ENCODE peak calls at places on chromosomes 7 and 10, in six cellular contexts. N, Q, V, F, Z and O are unnamed samples.

GRCh38 chr10:49615721-49616120 is 1.9 kb downstream of the CHAT start:
- DNase-seq in N (no peak), Q (no peak), V (no peak), F (no peak), Z (no peak), O (peak; percentile 5)

GRCh38 chr10:120543291-120543690 is 86.3 kb downstream of the PLPP4 start:
- DNase-seq in N (no peak), Q (no peak), V (no peak), F (no peak), Z (no peak), O (no peak)

GRCh38 chr10:69741252-69741651 is 60.5 kb upstream of the COL13A1 start:
- DNase-seq in N (no peak), Q (no peak), V (no peak), F (no peak), Z (no peak), O (no peak)

GRCh38 chr10:124994573-124995473 is 52.9 kb downstream of the ZRANB1 start:
- DNase-seq in N (no peak), Q (no peak), V (no peak), F (no peak), Z (no peak), O (peak; percentile 4)

GRCh38 chr10:7635431-7636125 is 31.2 kb downstream of the ITIH5 start:
- DNase-seq in N (no peak), Q (no peak), V (no peak), F (peak; percentile 41), Z (no peak), O (peak; percentile 46)

GRCh38 chr10:1631282-1631681 is 106.0 kb downstream of the ADARB2 start:
- DNase-seq in N (no peak), Q (no peak), V (no peak), F (no peak), Z (no peak), O (no peak)

GRCh38 chr10:26881600-26882331 is 21.0 kb upstream of the ABI1 start:
- DNase-seq in N (no peak), Q (peak; percentile 69), V (peak; percentile 58), F (no peak), Z (peak; percentile 24), O (no peak)

GRCh38 chr7:92226981-92227380 is 18.7 kb downstream of the KRIT1 start:
- DNase-seq in N (no peak), Q (no peak), V (no peak), F (no peak), Z (no peak), O (no peak)

GRCh38 chr10:102230264-102230860 is 4.3 kb downstream of the ELOVL3 start:
- DNase-seq in N (no peak), Q (peak; percentile 91), V (no peak), F (no peak), Z (peak; percentile 48), O (peak; percentile 85)

GRCh38 chr7:104252409-104253134 is 44.8 kb upstream of the ORC5 start:
- DNase-seq in N (no peak), Q (peak; percentile 16), V (peak; percentile 12), F (no peak), Z (no peak), O (no peak)

GRCh38 chr7:72710983-72711382 is 117.0 kb downstream of the TYW1B start:
- DNase-seq in N (no peak), Q (no peak), V (no peak), F (no peak), Z (peak; percentile 54), O (no peak)

GRCh38 chr7:54397836-54398612 is 144.2 kb upstream of the VSTM2A start:
- DNase-seq in N (no peak), Q (no peak), V (no peak), F (no peak), Z (no peak), O (no peak)

GRCh38 chr10:106285199-106285598 is 879.3 kb downstream of the SORCS1 start:
- DNase-seq in N (no peak), Q (no peak), V (no peak), F (no peak), Z (no peak), O (no peak)

GRCh38 chr10:24783504-24783903 is 59.8 kb upstream of the ARHGAP21 start:
- DNase-seq in N (no peak), Q (no peak), V (no peak), F (no peak), Z (no peak), O (no peak)

GRCh38 chr7:98352621-98353020 is 48.3 kb downstream of the BAIAP2L1 start:
- DNase-seq in N (no peak), Q (no peak), V (no peak), F (no peak), Z (no peak), O (no peak)

GRCh38 chr10:16547973-16548372 is 26.3 kb upstream of the C1QL3 start:
- DNase-seq in N (no peak), Q (no peak), V (no peak), F (no peak), Z (no peak), O (no peak)

GRCh38 chr10:16545126-16545736 is 23.6 kb upstream of the C1QL3 start:
- DNase-seq in N (no peak), Q (peak; percentile 6), V (peak; percentile 13), F (no peak), Z (peak; percentile 24), O (no peak)
- TF ChIP-seq ATF3 in N (no peak), Q (no peak), V (no peak), F (no peak), Z (no peak), O (no peak)

DNA sequence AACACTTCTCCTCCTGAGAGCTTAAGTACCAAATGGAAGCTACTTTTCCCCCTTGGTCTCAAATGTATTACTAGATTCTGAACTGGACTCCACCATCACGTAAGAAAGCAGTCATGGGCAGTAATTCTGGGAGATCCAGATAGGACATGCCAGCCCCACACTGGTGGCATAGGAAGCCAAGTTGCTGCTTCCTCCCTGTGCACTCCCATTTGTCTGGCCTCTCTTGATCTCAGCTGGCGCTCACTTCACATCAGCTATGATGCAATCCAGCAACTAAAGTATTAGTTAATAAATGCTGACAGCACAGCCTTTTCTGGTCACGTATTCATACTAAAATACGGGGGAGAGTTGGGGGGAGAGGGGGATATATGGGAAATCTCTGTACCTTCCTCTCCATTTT is 3.4 kb upstream of the IL6 start:
- DNase-seq in N (no peak), Q (no peak), V (no peak), F (no peak), Z (no peak), O (no peak)
- TF ChIP-seq ATF3 in N (no peak), Q (no peak), V (no peak), F (no peak), Z (no peak), O (no peak)

GRCh38 chr7:28847176-28847575 is 111.0 kb downstream of the TRIL start:
- DNase-seq in N (no peak), Q (no peak), V (no peak), F (no peak), Z (no peak), O (no peak)
- TF ChIP-seq ATF3 in N (no peak), Q (no peak), V (no peak), F (no peak), Z (no peak), O (no peak)

GRCh38 chr10:60043561-60043960 is 137.2 kb upstream of the CCDC6 start:
- DNase-seq in N (no peak), Q (no peak), V (no peak), F (no peak), Z (no peak), O (no peak)

GRCh38 chr10:60042262-60042661 is 135.9 kb upstream of the CCDC6 start:
- DNase-seq in N (no peak), Q (no peak), V (no peak), F (no peak), Z (no peak), O (no peak)

GRCh38 chr10:60040003-60040662 is 133.8 kb upstream of the CCDC6 start:
- DNase-seq in N (no peak), Q (no peak), V (no peak), F (no peak), Z (no peak), O (no peak)

GRCh38 chr10:60042959-60043358 is 136.6 kb upstream of the CCDC6 start:
- DNase-seq in N (no peak), Q (no peak), V (no peak), F (no peak), Z (no peak), O (no peak)

GRCh38 chr10:60041489-60042133 is 135.3 kb upstream of the CCDC6 start:
- DNase-seq in N (no peak), Q (no peak), V (no peak), F (no peak), Z (no peak), O (no peak)
- TF ChIP-seq ATF3 in N (no peak), Q (no peak), V (no peak), F (no peak), Z (no peak), O (no peak)

GRCh38 chr10:127293640-127294039 is 97.2 kb upstream of the INSYN2A start:
- DNase-seq in N (no peak), Q (no peak), V (no peak), F (no peak), Z (no peak), O (no peak)
- TF ChIP-seq ATF3 in N (no peak), Q (no peak), V (no peak), F (no peak), Z (no peak), O (no peak)

DNA sequence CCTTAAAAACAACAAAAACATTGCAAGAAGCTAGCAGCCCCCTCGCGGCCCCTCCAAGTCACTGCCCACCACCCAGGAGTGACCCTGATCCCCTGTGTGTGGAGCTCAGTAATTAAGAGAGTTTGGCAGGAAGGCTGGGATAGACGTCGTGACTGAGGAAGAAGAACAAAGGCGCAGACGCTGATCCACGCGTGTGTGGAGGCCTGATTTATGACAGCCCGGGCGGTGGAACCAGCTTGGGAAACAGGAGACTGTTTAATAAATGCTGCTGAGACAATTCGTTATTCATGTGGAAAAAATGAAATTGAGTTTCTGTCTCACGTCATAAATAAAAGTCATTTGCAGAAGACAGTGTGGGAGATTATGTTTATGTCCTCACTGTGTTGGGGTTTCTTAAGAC is 130.8 kb downstream of the ELFN1 start:
- DNase-seq in N (no peak), Q (no peak), V (no peak), F (no peak), Z (no peak), O (no peak)
- TF ChIP-seq ATF3 in N (no peak), Q (no peak), V (no peak), F (no peak), Z (no peak), O (no peak)

GRCh38 chr10:114714281-114714741 is 56.2 kb upstream of the ABLIM1 start:
- DNase-seq in N (no peak), Q (no peak), V (peak; percentile 81), F (no peak), Z (no peak), O (no peak)
- TF ChIP-seq ATF3 in N (no peak), Q (no peak), V (no peak), F (no peak), Z (no peak), O (no peak)

DNA sequence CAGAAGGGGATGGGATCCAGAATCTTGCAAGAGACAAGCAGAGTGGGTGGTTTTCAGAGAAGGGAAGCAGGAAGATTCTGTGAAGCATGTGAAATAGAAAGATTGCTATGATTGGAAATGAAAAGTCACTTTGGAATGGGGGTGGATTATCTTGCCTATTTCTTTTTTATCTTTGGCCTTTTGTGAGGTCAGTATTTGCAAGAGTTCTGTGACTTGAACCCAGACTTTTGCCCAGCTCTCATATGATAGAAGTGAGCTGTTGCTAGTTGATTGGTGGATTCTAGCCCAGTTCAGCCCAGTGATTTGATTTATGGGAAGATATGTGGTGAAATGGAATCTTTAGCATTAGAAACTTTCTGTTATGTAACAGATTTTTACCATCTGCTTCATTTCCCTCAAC is 17.1 kb downstream of the ENTPD7 start:
- DNase-seq in N (no peak), Q (no peak), V (no peak), F (no peak), Z (no peak), O (no peak)
- TF ChIP-seq ATF3 in N (no peak), Q (no peak), V (no peak), F (no peak), Z (no peak), O (no peak)

GRCh38 chr10:61897671-61898434 is 3.6 kb upstream of the ARID5B start:
- DNase-seq in N (no peak), Q (no peak), V (no peak), F (no peak), Z (no peak), O (peak; percentile 19)
- TF ChIP-seq ATF3 in N (no peak), Q (no peak), V (no peak), F (no peak), Z (no peak), O (no peak)